ENCODE peak calls at places on chromosome 1, in six cellular contexts. T is heart left ventricle, J is transverse colon, Q is H1, D is uterus, A is thyroid gland. S is an unnamed sample.

GRCh38 chr1:3319874-3320245 is 134.6 kb upstream of the ARHGEF16 start:
- DNase-seq in D (no peak), A (peak), Q (peak), J (peak), T (peak), S (no peak)

GRCh38 chr1:83705091-83705490 is 293.8 kb downstream of the TTLL7 start:
- DNase-seq in D (no peak), A (no peak), Q (no peak), J (no peak), T (no peak), S (no peak)

GRCh38 chr1:39086386-39087108 is 60.4 kb downstream of the NDUFS5 start:
- DNase-seq in Q (no peak), D (peak), T (no peak), A (no peak), J (no peak), S (no peak)

GRCh38 chr1:45833361-45833760 is 29.9 kb downstream of the MAST2 start:
- DNase-seq in T (no peak), Q (no peak), A (no peak), D (no peak), J (no peak), S (no peak)

GRCh38 chr1:226355679-226356583 is 47.0 kb upstream of the LIN9 start:
- DNase-seq in T (peak), D (no peak), Q (no peak), J (peak), A (no peak), S (no peak)

GRCh38 chr1:11281518-11282331 is 8.7 kb downstream of the UBIAD1 start:
- DNase-seq in J (no peak), A (peak), D (no peak), Q (no peak), T (no peak), S (no peak)

GRCh38 chr1:167529829-167530474 is 11.6 kb upstream of the CD247 start:
- DNase-seq in J (no peak), Q (no peak), A (no peak), D (no peak), T (no peak), S (no peak)

GRCh38 chr1:185157599-185158469 is 867 bp downstream of the SWT1 start:
- DNase-seq in J (no peak), T (no peak), D (no peak), A (no peak), Q (no peak), S (no peak)

GRCh38 chr1:68624233-68624632 is 127.4 kb upstream of the DEPDC1 start:
- DNase-seq in J (no peak), Q (no peak), D (no peak), T (no peak), A (no peak), S (no peak)

GRCh38 chr1:151864411-151864810 is 10.9 kb upstream of the THEM5 start:
- DNase-seq in A (no peak), J (no peak), Q (no peak), T (no peak), D (no peak), S (no peak)

GRCh38 chr1:46193984-46194570 is 4.2 kb downstream of the POMGNT1 start:
- DNase-seq in T (no peak), D (no peak), A (peak), J (no peak), Q (no peak), S (no peak)

GRCh38 chr1:93877529-93877928 is 1.5 kb downstream of the DNTTIP2 start:
- DNase-seq in J (no peak), Q (no peak), D (no peak), A (no peak), T (no peak), S (no peak)

GRCh38 chr1:165837838-165838364 is 10.5 kb downstream of the UCK2 start:
- DNase-seq in Q (no peak), D (no peak), T (no peak), J (no peak), A (no peak), S (no peak)

GRCh38 chr1:93219443-93219842 is 38.9 kb downstream of the CCDC18 start:
- DNase-seq in A (no peak), Q (no peak), J (no peak), D (no peak), T (no peak), S (no peak)

GRCh38 chr1:184953600-184954219 is 20.6 kb downstream of the NIBAN1 start:
- DNase-seq in T (no peak), A (no peak), J (no peak), Q (no peak), D (no peak), S (no peak)

GRCh38 chr1:88302843-88303486 is 381.1 kb upstream of the PKN2 start:
- DNase-seq in Q (no peak), T (no peak), D (no peak), J (no peak), A (peak), S (no peak)

GRCh38 chr1:183480971-183481431 is 8.7 kb downstream of the SMG7 start:
- DNase-seq in T (no peak), Q (no peak), A (no peak), D (no peak), J (no peak), S (no peak)

GRCh38 chr1:164780863-164781262 is 221.9 kb downstream of the PBX1 start:
- DNase-seq in D (no peak), T (peak), A (no peak), J (no peak), Q (no peak), S (no peak)

GRCh38 chr1:227924168-227924837 is 23.4 kb downstream of the WNT9A start:
- DNase-seq in D (no peak), A (no peak), J (no peak), Q (no peak), T (no peak), S (no peak)

GRCh38 chr1:13783551-13783950 is 83.6 kb downstream of the PRDM2 start:
- DNase-seq in Q (no peak), D (no peak), J (no peak), T (no peak), A (no peak), S (no peak)

GRCh38 chr1:230087034-230087721 is 20.1 kb downstream of the GALNT2 start:
- DNase-seq in J (no peak), Q (no peak), A (peak), D (no peak), T (no peak), S (no peak)

GRCh38 chr1:147389532-147390184 is 147.2 kb downstream of the CHD1L start:
- DNase-seq in J (no peak), D (no peak), T (no peak), A (no peak), Q (peak), S (no peak)

GRCh38 chr1:112818990-112819689 is 104.0 kb upstream of the PPM1J start:
- DNase-seq in T (no peak), A (no peak), D (no peak), Q (no peak), J (no peak), S (no peak)

GRCh38 chr1:115189814-115190541 is 100.7 kb upstream of the TSPAN2 start:
- DNase-seq in A (no peak), J (no peak), T (no peak), Q (no peak), D (peak), S (no peak)

GRCh38 chr1:174988539-174988938 is 11.2 kb upstream of the CACYBP start:
- DNase-seq in A (no peak), T (no peak), D (no peak), Q (no peak), J (no peak), S (no peak)

GRCh38 chr1:22817462-22817861 is 106.8 kb downstream of the EPHB2 start:
- DNase-seq in D (no peak), A (no peak), Q (no peak), T (peak), J (no peak), S (no peak)

GRCh38 chr1:228987736-228988506 is 252.6 kb downstream of the RHOU start:
- DNase-seq in T (no peak), D (no peak), A (no peak), J (no peak), Q (no peak), S (no peak)

GRCh38 chr1:67150931-67151330 is 15.3 kb upstream of the IL23R start:
- DNase-seq in A (no peak), D (no peak), J (no peak), T (no peak), Q (no peak), S (no peak)

GRCh38 chr1:96596226-96596625 is 125.4 kb upstream of the PTBP2 start:
- DNase-seq in T (no peak), A (peak), Q (peak), D (no peak), J (no peak), S (no peak)

GRCh38 chr1:233135833-233136232 is 159.7 kb downstream of the PCNX2 start:
- DNase-seq in A (no peak), J (no peak), Q (no peak), T (no peak), D (no peak), S (no peak)

GRCh38 chr1:241701483-241702290 is 49.6 kb downstream of the WDR64 start:
- DNase-seq in A (no peak), Q (no peak), J (no peak), D (no peak), T (no peak), S (no peak)

GRCh38 chr1:15304708-15305326 is 57.8 kb downstream of the FHAD1 start:
- DNase-seq in D (peak), T (no peak), Q (peak), A (peak), J (peak), S (no peak)

GRCh38 chr1:6909401-6909800 is 124.1 kb downstream of the CAMTA1 start:
- DNase-seq in D (no peak), J (no peak), Q (no peak), A (no peak), T (no peak), S (no peak)

GRCh38 chr1:26017606-26018005 is 4.0 kb upstream of the EXTL1 start:
- DNase-seq in T (no peak), J (no peak), Q (no peak), D (peak), A (no peak), S (no peak)

GRCh38 chr1:26014179-26014578 is 7.4 kb upstream of the EXTL1 start:
- DNase-seq in D (no peak), J (no peak), Q (no peak), A (no peak), T (no peak), S (no peak)

GRCh38 chr1:26015358-26015757 is 6.2 kb upstream of the EXTL1 start:
- DNase-seq in A (no peak), J (peak), T (no peak), Q (no peak), D (no peak), S (no peak)

GRCh38 chr1:26016944-26017545 is 4.5 kb upstream of the EXTL1 start:
- DNase-seq in Q (no peak), D (no peak), T (no peak), J (no peak), A (no peak), S (no peak)

GRCh38 chr1:26016258-26016943 is 5.2 kb upstream of the EXTL1 start:
- DNase-seq in Q (no peak), A (no peak), D (no peak), J (no peak), T (no peak), S (no peak)
- H3K4me3 ChIP-seq in Q (no peak), A (no peak), D (no peak), J (no peak), T (no peak), S (no peak)

GRCh38 chr1:192573499-192573898 is 2.1 kb upstream of the RGS1 start:
- DNase-seq in J (no peak), T (no peak), A (peak), D (no peak), Q (no peak), S (no peak)

GRCh38 chr1:192577145-192578140 is 1.9 kb downstream of the RGS1 start:
- DNase-seq in Q (no peak), A (no peak), D (no peak), T (no peak), J (no peak), S (no peak)

GRCh38 chr1:192578144-192578909 is 2.8 kb downstream of the RGS1 start:
- DNase-seq in Q (no peak), A (no peak), D (no peak), J (no peak), T (no peak), S (no peak)

GRCh38 chr1:192576190-192577144 is 894 bp downstream of the RGS1 start:
- DNase-seq in A (no peak), T (no peak), D (no peak), Q (no peak), J (no peak), S (no peak)

GRCh38 chr1:192575499-192576189 is at the start of gene RGS1:
- DNase-seq in T (no peak), D (no peak), J (peak), Q (no peak), A (peak), S (no peak)
- TF ChIP-seq POLR2A in T (no peak), D (peak), J (peak), Q (no peak), A (peak), S (no peak)

DNA sequence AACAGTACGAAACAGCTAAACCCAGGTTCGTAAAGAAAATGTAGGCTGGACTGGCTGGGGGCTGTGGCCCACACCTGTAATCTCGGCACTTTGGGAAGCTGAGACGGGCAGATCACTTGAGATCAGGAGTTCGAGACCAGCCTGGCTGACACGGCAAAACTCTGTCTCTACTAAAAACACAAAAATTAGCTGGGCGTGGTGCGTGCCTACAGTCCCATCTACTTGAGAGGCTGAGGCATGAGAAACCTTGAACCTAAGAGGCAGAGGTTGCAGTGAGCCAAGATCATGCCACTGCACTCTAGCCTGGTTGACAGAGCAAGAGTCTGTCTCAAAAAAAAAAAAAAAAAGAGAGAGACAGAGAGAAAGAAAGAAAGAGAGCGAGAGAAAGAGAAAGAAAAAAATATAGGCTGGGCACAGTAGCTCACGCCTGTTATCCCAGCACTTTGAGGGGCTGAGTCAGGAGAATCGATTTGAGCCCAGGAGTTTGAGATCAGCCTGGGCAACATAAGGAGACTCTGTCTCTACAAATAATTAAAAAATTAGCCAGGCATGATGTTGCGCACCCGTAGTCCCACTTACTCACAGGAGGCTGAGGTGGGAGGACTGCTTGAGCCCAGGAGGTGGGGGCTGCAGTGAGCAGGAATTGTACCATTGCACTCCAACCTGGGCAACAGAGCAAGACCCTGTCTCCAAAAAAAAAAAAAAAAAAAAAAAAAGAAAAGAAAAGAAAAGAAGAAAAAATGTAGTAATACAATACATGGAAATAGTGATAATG is 35.7 kb downstream of the CAPZB start:
- DNase-seq in A (peak), T (no peak), J (no peak), Q (no peak), D (no peak), S (no peak)
- H3K27ac ChIP-seq in A (peak), T (peak), J (peak), Q (no peak), D (peak), S (peak)

GRCh38 chr1:8679929-8680504 is 137.4 kb downstream of the RERE start:
- DNase-seq in J (no peak), T (no peak), D (no peak), A (no peak), Q (no peak), S (no peak)
- H3K4me3 ChIP-seq in J (peak), T (no peak), D (no peak), A (no peak), Q (no peak), S (no peak)